ENCODE peak calls at places on chromosomes 6 and 20, in eight cellular contexts. B is NCI-H2107, C is ecto neural progenitor cell, H is NCI-H1417, Q is pancreas, Y is HepG2, I is RPMI7951, M is foreskin fibroblast. T is an unnamed sample.
A peak's percentile ranks its signal among the peaks of the same experiment; 100 is the strongest.

GRCh38 chr6:112475083-112475482 is 128.0 kb downstream of the RFPL4B start:
- DNase-seq in B (no peak), C (no peak), H (no peak), Q (no peak), Y (no peak), I (peak; percentile 34), M (peak; percentile 32), T (peak; percentile 65)

GRCh38 chr6:35258336-35258735 is 1.2 kb upstream of the ZNF76 start:
- DNase-seq in B (no peak), C (no peak), H (no peak), Q (no peak), Y (no peak), I (no peak), M (no peak), T (no peak)

GRCh38 chr20:42530855-42531674 is 658.6 kb downstream of the PTPRT start:
- DNase-seq in B (no peak), C (no peak), H (peak; percentile 30), Q (no peak), Y (peak; percentile 35), I (peak; percentile 10), M (no peak), T (no peak)

GRCh38 chr20:50992733-50993457 is 30.0 kb downstream of the KCNG1 start:
- DNase-seq in B (peak; percentile 23), C (peak; percentile 80), H (peak; percentile 7), Q (no peak), Y (peak; percentile 89), I (peak; percentile 86), M (no peak), T (peak; percentile 31)

GRCh38 chr6:43478008-43478372 is 620 bp downstream of the TJAP1 start:
- DNase-seq in B (no peak), C (no peak), H (no peak), Q (no peak), Y (no peak), I (no peak), M (no peak), T (no peak)

GRCh38 chr6:100022847-100023246 is 28.8 kb upstream of the MCHR2 start:
- DNase-seq in B (no peak), C (no peak), H (no peak), Q (no peak), Y (no peak), I (no peak), M (no peak), T (no peak)

GRCh38 chr6:24718449-24719124 is 367 bp downstream of the C6orf62 start:
- DNase-seq in B (no peak), C (no peak), H (no peak), Q (no peak), Y (no peak), I (no peak), M (no peak), T (no peak)

GRCh38 chr20:33501000-33501399 is 11.1 kb downstream of the CBFA2T2 start:
- DNase-seq in B (no peak), C (no peak), H (no peak), Q (no peak), Y (no peak), I (no peak), M (no peak), T (no peak)

GRCh38 chr6:106608080-106608668 is 21.1 kb downstream of the RTN4IP1 start:
- DNase-seq in B (no peak), C (no peak), H (peak; percentile 31), Q (peak; percentile 25), Y (peak; percentile 79), I (peak; percentile 61), M (no peak), T (no peak)